ENCODE peak calls at places on chromosomes 4 and X, in four cellular contexts. Q is bronchial epithelial cell, I is upper lobe of right lung, V is tibial artery. C is an unnamed sample.

GRCh38 chr4:17546222-17546621 is 30.8 kb upstream of the LAP3 start:
- DNase-seq in I (no peak), Q (no peak), V (no peak), C (no peak)

GRCh38 chrX:111353810-111354209 is 58.2 kb downstream of the DCX start:
- DNase-seq in Q (no peak), V (no peak), I (no peak), C (no peak)

GRCh38 chrX:140157611-140158010 is 192.3 kb upstream of the CXorf66 start:
- DNase-seq in I (no peak), Q (peak; percentile 27), V (no peak), C (no peak)

GRCh38 chrX:107551546-107551945 is 76.8 kb upstream of the PRPS1 start:
- DNase-seq in Q (no peak), V (no peak), I (peak; percentile 72), C (no peak)

GRCh38 chr4:39636786-39637185 is 1.9 kb downstream of the SMIM14 start:
- DNase-seq in I (no peak), Q (peak; percentile 44), V (no peak), C (no peak)

GRCh38 chr4:63618883-63619573 is 790.2 kb downstream of the TECRL start:
- DNase-seq in V (no peak), Q (peak; percentile 2), I (no peak), C (no peak)

GRCh38 chr4:169238445-169238844 is 32.3 kb downstream of the SH3RF1 start:
- DNase-seq in I (no peak), Q (peak; percentile 65), V (no peak), C (no peak)

GRCh38 chr4:95549246-95550138 is 719 bp upstream of the UNC5C start:
- DNase-seq in Q (no peak), V (no peak), I (peak; percentile 75), C (no peak)

GRCh38 chrX:46582325-46582724 is 8.8 kb downstream of the CHST7 start:
- DNase-seq in Q (peak; percentile 72), V (no peak), I (no peak), C (no peak)

GRCh38 chrX:77548751-77549150 is 101.6 kb downstream of the FGF16 start:
- DNase-seq in Q (no peak), I (no peak), V (no peak), C (no peak)

GRCh38 chrX:10137516-10137915 is 19.3 kb upstream of the CLCN4 start:
- DNase-seq in I (no peak), V (no peak), Q (no peak), C (no peak)

GRCh38 chr4:76993787-76994641 is 44.5 kb downstream of the SEPTIN11 start:
- DNase-seq in Q (no peak), I (no peak), V (no peak), C (no peak)

GRCh38 chrX:71301195-71301924 is at the start of gene ITGB1BP2:
- DNase-seq in V (peak; percentile 67), Q (no peak), I (no peak), C (no peak)

GRCh38 chr4:168522371-168522770 is 25.5 kb downstream of the PALLD start:
- DNase-seq in Q (no peak), V (no peak), I (no peak), C (no peak)

GRCh38 chrX:134236690-134237362 is at the start of gene CCDC160:
- DNase-seq in V (no peak), Q (no peak), I (peak; percentile 73), C (no peak)

GRCh38 chrX:153646620-153647373 is at the start of gene DUSP9:
- DNase-seq in I (peak; percentile 64), Q (peak; percentile 25), V (peak; percentile 28), C (no peak)

GRCh38 chrX:149871940-149872339 is 9.0 kb upstream of the MAGEA8 start:
- DNase-seq in Q (peak; percentile 29), V (no peak), I (no peak), C (no peak)

GRCh38 chrX:1323315-1323714 is 13.3 kb upstream of the IL3RA start:
- DNase-seq in V (no peak), Q (no peak), I (no peak), C (no peak)

GRCh38 chr4:90152024-90152423 is 24.8 kb downstream of the CCSER1 start:
- DNase-seq in I (no peak), V (no peak), Q (no peak), C (no peak)

GRCh38 chr4:163991268-163991667 is 496.8 kb downstream of the TMA16 start:
- DNase-seq in I (no peak), V (no peak), Q (peak; percentile 42), C (no peak)

GRCh38 chr4:30068234-30068633 is 651.9 kb upstream of the PCDH7 start:
- DNase-seq in V (no peak), Q (no peak), I (peak; percentile 40), C (no peak)

GRCh38 chrX:13123857-13124345 is 79.5 kb upstream of the FAM9C start:
- DNase-seq in V (no peak), Q (no peak), I (no peak), C (no peak)

GRCh38 chr4:129641179-129641578 is 545.2 kb downstream of the C4orf33 start:
- DNase-seq in I (no peak), V (no peak), Q (peak; percentile 53), C (no peak)

GRCh38 chr4:52868138-52868537 is 6.0 kb downstream of the RASL11B start:
- DNase-seq in I (peak; percentile 63), Q (no peak), V (peak; percentile 82), C (no peak)

GRCh38 chr4:1407657-1408333 is 1.6 kb upstream of the NKX1-1 start:
- DNase-seq in I (peak; percentile 36), V (peak; percentile 48), Q (no peak), C (no peak)
- H3K27me3 ChIP-seq in I (peaks cover 95% of the 10 kb centered on the region), V (peaks cover 100% of the 10 kb centered on the region), Q (peaks cover 29% of the 10 kb centered on the region), C (peaks cover 58% of the 10 kb centered on the region)

GRCh38 chr4:183758735-183759447 is 99.8 kb downstream of the TRAPPC11 start:
- DNase-seq in I (no peak), V (no peak), Q (no peak), C (no peak)
- H3K4me3 ChIP-seq in I (no peak overlapping the region), V (no peak overlapping the region), Q (no peak overlapping the region), C (no peak overlapping the region)

GRCh38 chr4:13534344-13535063 is 9.8 kb downstream of the NKX3-2 start:
- DNase-seq in V (no peak), I (no peak), Q (no peak), C (no peak)

GRCh38 chr4:13537011-13537831 is 7.1 kb downstream of the NKX3-2 start:
- DNase-seq in V (no peak), Q (no peak), I (no peak), C (no peak)

GRCh38 chr4:13536607-13537006 is 7.7 kb downstream of the NKX3-2 start:
- DNase-seq in Q (no peak), V (no peak), I (no peak), C (no peak)

GRCh38 chr4:13535118-13535517 is 9.2 kb downstream of the NKX3-2 start:
- DNase-seq in V (no peak), Q (no peak), I (no peak), C (no peak)

DNA sequence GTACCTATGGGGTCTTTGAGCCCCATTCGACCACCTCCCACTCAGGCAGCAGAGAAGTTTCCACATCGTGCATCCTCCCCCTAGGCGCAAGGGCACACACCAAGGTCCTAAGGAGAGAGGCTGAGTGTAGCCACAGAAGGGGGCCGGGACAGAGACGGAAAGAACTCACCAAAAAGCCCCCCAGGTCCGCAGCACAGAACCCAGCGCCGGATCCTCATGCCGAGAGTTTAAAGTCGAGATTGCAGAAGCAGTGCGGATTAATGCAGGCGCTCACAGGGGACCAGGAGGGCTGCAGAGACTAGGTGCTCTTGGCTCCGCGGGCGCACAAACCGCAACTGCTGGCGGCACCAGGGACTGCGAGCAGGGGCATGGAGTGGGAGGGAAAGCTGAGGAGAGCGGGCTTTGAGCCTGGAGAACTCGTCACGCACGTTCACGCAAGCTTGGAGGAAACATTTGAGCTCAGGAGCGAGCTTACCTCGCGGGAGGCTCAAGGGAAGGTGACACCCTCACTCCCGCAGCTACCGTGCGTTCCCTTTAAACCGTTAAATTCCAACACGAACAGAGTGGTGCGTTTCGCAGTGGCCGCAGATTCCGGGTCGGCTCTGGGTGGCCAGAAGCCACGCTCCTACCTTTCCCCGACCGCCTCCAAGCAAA is 8.5 kb downstream of the NKX3-2 start:
- DNase-seq in Q (no peak), I (peak; percentile 53), V (no peak), C (no peak)
- H3K27me3 ChIP-seq in Q (peaks cover 86% of the 10 kb centered on the region), I (peaks cover 100% of the 10 kb centered on the region), V (peaks cover 98% of the 10 kb centered on the region), C (peaks cover 95% of the 10 kb centered on the region)

GRCh38 chr4:114599231-114600065 is 841 bp downstream of the UGT8 start:
- DNase-seq in I (peak; percentile 68), Q (no peak), V (no peak), C (no peak)
- H3K4me3 ChIP-seq in I (peak overlapping the region; percentile 49), Q (peak overlapping the region; percentile 26), V (peak overlapping the region; percentile 44), C (no peak overlapping the region)

GRCh38 chr4:3874525-3875110 is 108.4 kb downstream of the ADRA2C start:
- DNase-seq in Q (no peak), V (peak; percentile 52), I (peak; percentile 31), C (no peak)
- H3K27me3 ChIP-seq in Q (peaks cover 12% of the 10 kb centered on the region), V (peaks cover 92% of the 10 kb centered on the region), I (peaks cover 85% of the 10 kb centered on the region), C (peaks cover 64% of the 10 kb centered on the region)

GRCh38 chr4:73156394-73156793 is 86.9 kb upstream of the COX18 start:
- DNase-seq in I (no peak), V (no peak), Q (no peak), C (no peak)
- H3K4me3 ChIP-seq in I (no peak overlapping the region), V (no peak overlapping the region), Q (no peak overlapping the region), C (no peak overlapping the region)

DNA sequence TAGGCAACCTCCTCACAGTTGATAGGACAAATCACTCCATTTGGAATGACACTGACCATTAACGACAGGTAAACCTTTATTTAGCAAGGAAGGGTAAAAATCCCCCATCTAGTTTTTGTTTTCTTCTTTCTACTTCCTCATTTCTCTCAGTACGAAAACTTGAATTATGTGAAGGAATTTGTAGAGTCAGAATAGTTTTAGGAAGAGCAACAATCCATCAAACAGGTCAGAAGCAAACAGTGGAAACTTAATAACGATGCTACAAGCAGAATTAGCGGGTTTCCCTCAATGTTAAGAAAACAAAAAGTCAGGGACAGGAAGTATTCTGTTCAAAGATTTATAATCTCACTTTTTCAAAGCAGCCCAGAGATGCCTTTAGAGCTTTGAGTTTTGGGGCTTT is 2.8 kb downstream of the GSX2 start:
- DNase-seq in I (no peak), Q (no peak), V (no peak), C (no peak)
- H3K27me3 ChIP-seq in I (peaks cover 95% of the 10 kb centered on the region), Q (peaks cover 68% of the 10 kb centered on the region), V (peaks cover 88% of the 10 kb centered on the region), C (peaks cover 43% of the 10 kb centered on the region)

GRCh38 chrX:136878423-136878822 is 2.1 kb downstream of the RBMX start:
- DNase-seq in I (no peak), Q (no peak), V (no peak), C (no peak)

GRCh38 chrX:136880452-136881013 is at the start of gene RBMX:
- DNase-seq in I (peak; percentile 86), Q (peak; percentile 78), V (peak; percentile 94), C (peak; percentile 90)

GRCh38 chrX:136880003-136880451 is 498 bp downstream of the RBMX start:
- DNase-seq in I (peak; percentile 65), V (no peak), Q (no peak), C (no peak)

GRCh38 chrX:136879001-136879667 is 1.4 kb downstream of the RBMX start:
- DNase-seq in I (no peak), Q (no peak), V (no peak), C (no peak)
- H3K4me3 ChIP-seq in I (peak overlapping the region; percentile 70), Q (peak overlapping the region; percentile 71), V (peak overlapping the region; percentile 84), C (peak overlapping the region; percentile 82)

GRCh38 chrX:131988236-131988635 is 34.9 kb upstream of the STK26 start:
- DNase-seq in V (no peak), Q (no peak), I (no peak), C (no peak)

GRCh38 chrX:131987252-131987651 is 35.9 kb upstream of the STK26 start:
- DNase-seq in I (no peak), V (no peak), Q (peak; percentile 22), C (no peak)

GRCh38 chrX:131985526-131986049 is 37.5 kb upstream of the STK26 start:
- DNase-seq in I (no peak), V (no peak), Q (peak; percentile 80), C (no peak)
- H3K27me3 ChIP-seq in I (no peaks in the 10 kb centered on the region), V (no peaks in the 10 kb centered on the region), Q (no peaks in the 10 kb centered on the region), C (no peaks in the 10 kb centered on the region)

C was measured in AG04450.